ENCODE peak calls at places on chromosomes 12 and 14, in four cellular contexts. One of them, this sample, is unnamed.

GRCh38 chr12:53067074-53067992 is 11.9 kb downstream of the SPRYD3 start:
- DNase-seq in uterus: peak
- DNase-seq in heart left ventricle: no peak
- DNase-seq in pancreas: no peak
- DNase-seq in this sample: no peak

GRCh38 chr12:108861878-108862587 is 4.7 kb upstream of the SSH1 start:
- DNase-seq in uterus: no peak
- DNase-seq in heart left ventricle: no peak
- DNase-seq in pancreas: peak
- DNase-seq in this sample: no peak

GRCh38 chr14:92651106-92651792 is 97.2 kb downstream of the LGMN start:
- DNase-seq in uterus: no peak
- DNase-seq in heart left ventricle: no peak
- DNase-seq in pancreas: peak
- DNase-seq in this sample: peak

GRCh38 chr12:113471619-113472171 is at the start of gene LHX5:
- DNase-seq in uterus: no peak
- DNase-seq in heart left ventricle: no peak
- DNase-seq in pancreas: no peak
- DNase-seq in this sample: no peak

GRCh38 chr12:77578471-77579262 is 252.0 kb upstream of the NAV3 start:
- DNase-seq in uterus: no peak
- DNase-seq in heart left ventricle: no peak
- DNase-seq in pancreas: no peak
- DNase-seq in this sample: no peak

GRCh38 chr12:27965411-27965810 is 7.1 kb downstream of the PTHLH start:
- DNase-seq in uterus: no peak
- DNase-seq in heart left ventricle: no peak
- DNase-seq in pancreas: no peak
- DNase-seq in this sample: no peak

GRCh38 chr12:108342985-108343384 is 3.9 kb upstream of the CMKLR1 start:
- DNase-seq in uterus: no peak
- DNase-seq in heart left ventricle: no peak
- DNase-seq in pancreas: no peak
- DNase-seq in this sample: no peak

GRCh38 chr12:93502802-93503623 is 35.7 kb downstream of the MRPL42 start:
- DNase-seq in uterus: peak
- DNase-seq in heart left ventricle: no peak
- DNase-seq in pancreas: peak
- DNase-seq in this sample: peak

GRCh38 chr12:123101467-123102004 is 49.4 kb downstream of the PITPNM2 start:
- DNase-seq in uterus: no peak
- DNase-seq in heart left ventricle: peak
- DNase-seq in pancreas: no peak
- DNase-seq in this sample: no peak

GRCh38 chr12:106090586-106091411 is 48.0 kb downstream of the NUAK1 start:
- DNase-seq in uterus: peak
- DNase-seq in heart left ventricle: no peak
- DNase-seq in pancreas: no peak
- DNase-seq in this sample: no peak

GRCh38 chr12:112839386-112839972 is 47.9 kb downstream of the RPH3A start:
- DNase-seq in uterus: no peak
- DNase-seq in heart left ventricle: no peak
- DNase-seq in pancreas: no peak
- DNase-seq in this sample: no peak

GRCh38 chr14:80865565-80865964 is 76.0 kb downstream of the CEP128 start:
- DNase-seq in uterus: no peak
- DNase-seq in heart left ventricle: no peak
- DNase-seq in pancreas: no peak
- DNase-seq in this sample: no peak

GRCh38 chr14:74863274-74863673 is 12.7 kb downstream of the PROX2 start:
- DNase-seq in uterus: no peak
- DNase-seq in heart left ventricle: no peak
- DNase-seq in pancreas: peak
- DNase-seq in this sample: no peak

GRCh38 chr14:90675399-90675798 is 140.8 kb downstream of the TTC7B start:
- DNase-seq in uterus: no peak
- DNase-seq in heart left ventricle: no peak
- DNase-seq in pancreas: no peak
- DNase-seq in this sample: no peak

GRCh38 chr12:42585846-42586226 is 3.7 kb downstream of the PRICKLE1 start:
- DNase-seq in uterus: no peak
- DNase-seq in heart left ventricle: no peak
- DNase-seq in pancreas: no peak
- DNase-seq in this sample: no peak

GRCh38 chr12:2751686-2752085 is 43.1 kb upstream of the FKBP4 start:
- DNase-seq in uterus: no peak
- DNase-seq in heart left ventricle: no peak
- DNase-seq in pancreas: no peak
- DNase-seq in this sample: no peak

GRCh38 chr14:39431416-39432178 is 636 bp downstream of the FBXO33 start:
- DNase-seq in uterus: peak
- DNase-seq in heart left ventricle: peak
- DNase-seq in pancreas: peak
- DNase-seq in this sample: peak

GRCh38 chr14:54312166-54312801 is 84.5 kb upstream of the CDKN3 start:
- DNase-seq in uterus: no peak
- DNase-seq in heart left ventricle: no peak
- DNase-seq in pancreas: no peak
- DNase-seq in this sample: no peak

GRCh38 chr14:24398943-24399801 is at the start of gene NYNRIN:
- DNase-seq in uterus: peak
- DNase-seq in heart left ventricle: peak
- DNase-seq in pancreas: peak
- DNase-seq in this sample: peak

DNA sequence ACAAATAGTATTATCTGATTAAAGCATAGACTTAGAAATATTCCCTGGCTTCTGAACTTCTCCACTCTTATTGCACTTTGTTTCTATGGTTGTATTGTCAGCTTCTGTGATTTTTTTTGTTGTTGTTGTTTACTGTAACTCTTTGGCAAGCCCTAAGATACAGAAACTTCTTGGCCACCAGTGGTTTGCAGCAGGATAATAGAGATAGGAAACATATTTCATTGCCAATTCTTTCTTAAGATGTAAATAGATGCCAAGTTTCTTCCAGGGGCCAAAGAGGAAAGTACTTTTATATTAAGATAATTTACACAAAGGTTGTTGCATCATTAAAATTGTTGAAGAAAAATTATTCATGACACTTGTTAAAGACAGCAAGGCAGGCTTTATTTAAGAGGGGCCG is 123.8 kb downstream of the PTPRB start:
- DNase-seq in uterus: no peak
- DNase-seq in heart left ventricle: no peak
- DNase-seq in pancreas: no peak
- DNase-seq in this sample: no peak
- H3K27ac ChIP-seq in uterus: no peak
- H3K27ac ChIP-seq in heart left ventricle: no peak
- H3K27ac ChIP-seq in pancreas: no peak
- H3K27ac ChIP-seq in this sample: no peak

DNA sequence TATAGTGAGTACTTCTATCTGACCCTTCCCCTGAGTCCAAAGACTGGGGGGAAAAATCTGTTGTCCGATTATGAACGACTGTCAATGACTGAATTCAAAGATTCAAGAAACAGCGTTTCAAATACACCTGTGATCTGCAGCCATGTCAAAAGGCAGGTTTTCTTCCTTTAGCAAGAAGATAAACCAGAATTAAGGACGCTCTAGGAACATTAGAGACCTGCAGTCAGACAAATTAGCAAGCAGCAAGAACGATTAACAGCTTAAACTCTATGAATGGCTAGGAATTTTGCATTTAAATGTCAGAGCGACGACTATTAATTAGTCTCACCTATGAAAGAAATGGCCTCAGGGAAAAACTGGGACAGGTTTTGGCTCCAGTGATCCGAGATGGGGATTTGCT is 2.0 kb downstream of the DUSP6 start:
- DNase-seq in uterus: no peak
- DNase-seq in heart left ventricle: no peak
- DNase-seq in pancreas: no peak
- DNase-seq in this sample: no peak
- H3K4me3 ChIP-seq in uterus: peak
- H3K4me3 ChIP-seq in heart left ventricle: peak
- H3K4me3 ChIP-seq in pancreas: peak
- H3K4me3 ChIP-seq in this sample: peak

DNA sequence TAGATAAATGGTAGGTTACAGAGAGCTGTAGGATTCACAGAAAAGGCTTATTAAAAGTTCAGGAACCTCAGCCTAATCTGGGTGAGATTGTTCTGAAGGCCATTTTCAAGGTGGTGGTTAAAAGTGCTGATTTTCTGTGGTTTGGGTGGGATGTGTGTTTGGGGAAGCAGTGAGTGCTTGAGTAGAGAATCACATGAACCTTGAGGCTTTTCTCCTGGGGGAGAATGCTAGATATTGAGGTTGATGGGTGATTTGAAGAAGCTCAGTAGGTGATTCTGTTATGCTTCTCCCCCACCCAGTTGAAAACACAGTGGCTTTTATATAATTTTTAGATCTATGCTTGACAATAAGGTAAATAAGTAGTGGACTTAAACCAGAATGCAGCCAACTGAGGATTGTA is 420.9 kb downstream of the PCNX1 start:
- DNase-seq in uterus: no peak
- DNase-seq in heart left ventricle: no peak
- DNase-seq in pancreas: no peak
- DNase-seq in this sample: no peak
- H3K27ac ChIP-seq in uterus: no peak
- H3K27ac ChIP-seq in heart left ventricle: no peak
- H3K27ac ChIP-seq in pancreas: no peak
- H3K27ac ChIP-seq in this sample: no peak

GRCh38 chr14:102241147-102241546 is 63.8 kb downstream of the MOK start:
- DNase-seq in uterus: no peak
- DNase-seq in heart left ventricle: no peak
- DNase-seq in pancreas: no peak
- DNase-seq in this sample: no peak

GRCh38 chr14:102236026-102236425 is 68.9 kb downstream of the MOK start:
- DNase-seq in uterus: no peak
- DNase-seq in heart left ventricle: no peak
- DNase-seq in pancreas: no peak
- DNase-seq in this sample: no peak

GRCh38 chr14:102238131-102238530 is 66.8 kb downstream of the MOK start:
- DNase-seq in uterus: no peak
- DNase-seq in heart left ventricle: no peak
- DNase-seq in pancreas: no peak
- DNase-seq in this sample: no peak

GRCh38 chr14:102239231-102239630 is 65.7 kb downstream of the MOK start:
- DNase-seq in uterus: no peak
- DNase-seq in heart left ventricle: no peak
- DNase-seq in pancreas: no peak
- DNase-seq in this sample: no peak

DNA sequence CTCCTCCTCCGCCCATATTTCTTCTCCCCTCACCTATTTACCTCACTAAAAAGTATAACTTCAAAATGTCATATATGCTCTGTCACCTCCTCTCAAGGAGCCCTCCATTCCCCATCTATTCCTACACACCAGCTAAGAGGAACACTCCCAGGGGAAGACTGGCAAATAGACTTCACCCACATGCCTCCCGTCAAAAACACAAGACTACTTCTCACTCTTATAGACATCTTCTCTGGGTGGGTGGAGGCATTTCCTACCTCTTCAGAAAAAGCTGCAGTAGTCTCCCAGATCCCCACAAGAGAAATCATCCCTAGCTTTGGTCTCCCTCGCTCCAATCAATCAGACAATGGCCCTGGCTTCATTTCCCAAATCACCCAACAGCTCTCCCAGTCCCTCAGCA is 66.2 kb downstream of the MOK start:
- DNase-seq in uterus: no peak
- DNase-seq in heart left ventricle: no peak
- DNase-seq in pancreas: no peak
- DNase-seq in this sample: no peak
- H3K4me3 ChIP-seq in uterus: no peak
- H3K4me3 ChIP-seq in heart left ventricle: no peak
- H3K4me3 ChIP-seq in pancreas: no peak
- H3K4me3 ChIP-seq in this sample: no peak